ENCODE peak calls at places on chromosome 13, in seven cellular contexts. One of them, this sample, is unnamed.

GRCh38 chr13:39815345-39816111 is 160.1 kb downstream of the COG6 start:
- DNase-seq in left ventricle myocardium inferior: no peak
- DNase-seq in stomach: no peak
- DNase-seq in RWPE2: no peak
- DNase-seq in neural progenitor cell: no peak
- DNase-seq in AG04450: no peak
- DNase-seq in psoas muscle: no peak
- DNase-seq in this sample: no peak

GRCh38 chr13:23347601-23348000 is 85.9 kb downstream of the SACS start:
- DNase-seq in left ventricle myocardium inferior: no peak
- DNase-seq in stomach: no peak
- DNase-seq in RWPE2: no peak
- DNase-seq in neural progenitor cell: no peak
- DNase-seq in AG04450: no peak
- DNase-seq in psoas muscle: no peak
- DNase-seq in this sample: no peak

GRCh38 chr13:109344552-109345157 is 441.7 kb downstream of the IRS2 start:
- DNase-seq in left ventricle myocardium inferior: no peak
- DNase-seq in stomach: no peak
- DNase-seq in RWPE2: no peak
- DNase-seq in neural progenitor cell: no peak
- DNase-seq in AG04450: no peak
- DNase-seq in psoas muscle: no peak
- DNase-seq in this sample: no peak

GRCh38 chr13:44141213-44141724 is 232.4 kb upstream of the SERP2 start:
- DNase-seq in left ventricle myocardium inferior: no peak
- DNase-seq in stomach: no peak
- DNase-seq in RWPE2: no peak
- DNase-seq in neural progenitor cell: peak; percentile 20
- DNase-seq in AG04450: no peak
- DNase-seq in psoas muscle: no peak
- DNase-seq in this sample: no peak

GRCh38 chr13:35600137-35600536 is 123.6 kb upstream of the MAB21L1 start:
- DNase-seq in left ventricle myocardium inferior: no peak
- DNase-seq in stomach: no peak
- DNase-seq in RWPE2: no peak
- DNase-seq in neural progenitor cell: no peak
- DNase-seq in AG04450: no peak
- DNase-seq in psoas muscle: no peak
- DNase-seq in this sample: no peak

GRCh38 chr13:50691682-50692263 is 151.7 kb downstream of the DLEU7 start:
- DNase-seq in left ventricle myocardium inferior: no peak
- DNase-seq in stomach: no peak
- DNase-seq in RWPE2: no peak
- DNase-seq in neural progenitor cell: no peak
- DNase-seq in AG04450: no peak
- DNase-seq in psoas muscle: no peak
- DNase-seq in this sample: no peak

GRCh38 chr13:97346561-97347254 is 87.3 kb upstream of the RAP2A start:
- DNase-seq in left ventricle myocardium inferior: no peak
- DNase-seq in stomach: no peak
- DNase-seq in RWPE2: no peak
- DNase-seq in neural progenitor cell: no peak
- DNase-seq in AG04450: no peak
- DNase-seq in psoas muscle: no peak
- DNase-seq in this sample: no peak

GRCh38 chr13:19713186-19713965 is 69.4 kb downstream of the PSPC1 start:
- DNase-seq in left ventricle myocardium inferior: no peak
- DNase-seq in stomach: no peak
- DNase-seq in RWPE2: no peak
- DNase-seq in neural progenitor cell: no peak
- DNase-seq in AG04450: peak; percentile 16
- DNase-seq in psoas muscle: no peak
- DNase-seq in this sample: no peak

GRCh38 chr13:39133781-39134180 is 95.5 kb downstream of the NHLRC3 start:
- DNase-seq in left ventricle myocardium inferior: no peak
- DNase-seq in stomach: no peak
- DNase-seq in RWPE2: no peak
- DNase-seq in neural progenitor cell: no peak
- DNase-seq in AG04450: no peak
- DNase-seq in psoas muscle: no peak
- DNase-seq in this sample: no peak

GRCh38 chr13:113817860-113818691 is 45.8 kb downstream of the GAS6 start:
- DNase-seq in left ventricle myocardium inferior: no peak
- DNase-seq in stomach: no peak
- DNase-seq in RWPE2: no peak
- DNase-seq in neural progenitor cell: no peak
- DNase-seq in AG04450: no peak
- DNase-seq in psoas muscle: peak; percentile 65
- DNase-seq in this sample: no peak
- H3K27ac ChIP-seq in left ventricle myocardium inferior: peak overlapping the region; percentile 82
- H3K27ac ChIP-seq in stomach: peak overlapping the region; percentile 50
- H3K27ac ChIP-seq in RWPE2: peak overlapping the region; percentile 27
- H3K27ac ChIP-seq in neural progenitor cell: no peak overlapping the region
- H3K27ac ChIP-seq in AG04450: no peak overlapping the region
- H3K27ac ChIP-seq in psoas muscle: peak overlapping the region; percentile 58
- H3K27ac ChIP-seq in this sample: peak overlapping the region; percentile 43

GRCh38 chr13:81872581-81872980 is 1531.7 kb upstream of the SPRY2 start:
- DNase-seq in left ventricle myocardium inferior: no peak
- DNase-seq in stomach: no peak
- DNase-seq in RWPE2: no peak
- DNase-seq in neural progenitor cell: peak; percentile 33
- DNase-seq in AG04450: no peak
- DNase-seq in psoas muscle: no peak
- DNase-seq in this sample: no peak
- TF ChIP-seq CTCF in left ventricle myocardium inferior: no peak
- TF ChIP-seq CTCF in stomach: peak; percentile 35
- TF ChIP-seq CTCF in RWPE2: peak; percentile 43
- TF ChIP-seq CTCF in neural progenitor cell: peak; percentile 60
- TF ChIP-seq CTCF in AG04450: no peak
- TF ChIP-seq CTCF in psoas muscle: no peak
- TF ChIP-seq CTCF in this sample: peak; percentile 56

GRCh38 chr13:112648101-112648500 is 41.7 kb upstream of the ATP11A start:
- DNase-seq in left ventricle myocardium inferior: no peak
- DNase-seq in stomach: no peak
- DNase-seq in RWPE2: no peak
- DNase-seq in neural progenitor cell: no peak
- DNase-seq in AG04450: no peak
- DNase-seq in psoas muscle: no peak
- DNase-seq in this sample: peak; percentile 41
- H3K27ac ChIP-seq in left ventricle myocardium inferior: no peak overlapping the region
- H3K27ac ChIP-seq in stomach: no peak overlapping the region
- H3K27ac ChIP-seq in RWPE2: no peak overlapping the region
- H3K27ac ChIP-seq in neural progenitor cell: no peak overlapping the region
- H3K27ac ChIP-seq in AG04450: no peak overlapping the region
- H3K27ac ChIP-seq in psoas muscle: no peak overlapping the region
- H3K27ac ChIP-seq in this sample: no peak overlapping the region

GRCh38 chr13:29730253-29730652 is 120.2 kb downstream of the UBL3 start:
- DNase-seq in left ventricle myocardium inferior: no peak
- DNase-seq in stomach: no peak
- DNase-seq in RWPE2: no peak
- DNase-seq in neural progenitor cell: no peak
- DNase-seq in AG04450: no peak
- DNase-seq in psoas muscle: no peak
- DNase-seq in this sample: no peak
- TF ChIP-seq CTCF in left ventricle myocardium inferior: no peak
- TF ChIP-seq CTCF in stomach: no peak
- TF ChIP-seq CTCF in RWPE2: no peak
- TF ChIP-seq CTCF in neural progenitor cell: no peak
- TF ChIP-seq CTCF in AG04450: peak; percentile 10
- TF ChIP-seq CTCF in psoas muscle: no peak
- TF ChIP-seq CTCF in this sample: no peak

GRCh38 chr13:110405597-110406450 is 98.7 kb downstream of the COL4A2 start:
- DNase-seq in left ventricle myocardium inferior: no peak
- DNase-seq in stomach: no peak
- DNase-seq in RWPE2: no peak
- DNase-seq in neural progenitor cell: no peak
- DNase-seq in AG04450: no peak
- DNase-seq in psoas muscle: no peak
- DNase-seq in this sample: no peak
- H3K27ac ChIP-seq in left ventricle myocardium inferior: peak overlapping the region; percentile 81
- H3K27ac ChIP-seq in stomach: peak overlapping the region; percentile 62
- H3K27ac ChIP-seq in RWPE2: peak overlapping the region; percentile 78
- H3K27ac ChIP-seq in neural progenitor cell: no peak overlapping the region
- H3K27ac ChIP-seq in AG04450: peak overlapping the region; percentile 68
- H3K27ac ChIP-seq in psoas muscle: no peak overlapping the region
- H3K27ac ChIP-seq in this sample: peak overlapping the region; percentile 71

GRCh38 chr13:90395846-90396245 is 951.6 kb upstream of the MIR17HG start:
- DNase-seq in left ventricle myocardium inferior: no peak
- DNase-seq in stomach: no peak
- DNase-seq in RWPE2: no peak
- DNase-seq in neural progenitor cell: no peak
- DNase-seq in AG04450: no peak
- DNase-seq in psoas muscle: no peak
- DNase-seq in this sample: no peak

GRCh38 chr13:90400372-90400771 is 947.1 kb upstream of the MIR17HG start:
- DNase-seq in left ventricle myocardium inferior: no peak
- DNase-seq in stomach: no peak
- DNase-seq in RWPE2: no peak
- DNase-seq in neural progenitor cell: no peak
- DNase-seq in AG04450: no peak
- DNase-seq in psoas muscle: no peak
- DNase-seq in this sample: no peak

GRCh38 chr13:90396266-90396665 is 951.2 kb upstream of the MIR17HG start:
- DNase-seq in left ventricle myocardium inferior: no peak
- DNase-seq in stomach: no peak
- DNase-seq in RWPE2: no peak
- DNase-seq in neural progenitor cell: no peak
- DNase-seq in AG04450: no peak
- DNase-seq in psoas muscle: no peak
- DNase-seq in this sample: no peak

GRCh38 chr13:90393408-90393807 is 954.1 kb upstream of the MIR17HG start:
- DNase-seq in left ventricle myocardium inferior: no peak
- DNase-seq in stomach: no peak
- DNase-seq in RWPE2: no peak
- DNase-seq in neural progenitor cell: no peak
- DNase-seq in AG04450: no peak
- DNase-seq in psoas muscle: no peak
- DNase-seq in this sample: no peak

GRCh38 chr13:90395348-90395747 is 952.1 kb upstream of the MIR17HG start:
- DNase-seq in left ventricle myocardium inferior: no peak
- DNase-seq in stomach: no peak
- DNase-seq in RWPE2: no peak
- DNase-seq in neural progenitor cell: no peak
- DNase-seq in AG04450: no peak
- DNase-seq in psoas muscle: no peak
- DNase-seq in this sample: no peak
- TF ChIP-seq CTCF in left ventricle myocardium inferior: no peak
- TF ChIP-seq CTCF in stomach: no peak
- TF ChIP-seq CTCF in RWPE2: no peak
- TF ChIP-seq CTCF in neural progenitor cell: no peak
- TF ChIP-seq CTCF in AG04450: no peak
- TF ChIP-seq CTCF in psoas muscle: no peak
- TF ChIP-seq CTCF in this sample: no peak

This sample was measured in kidney.